ENCODE peak calls at places on chromosomes 6 and 20, in six cellular contexts. W is IMR-90, D is AG04450, B is spleen, K is fibroblast of pulmonary artery, E is HCT116. G is an unnamed sample.

GRCh38 chr20:9889270-9889981 is 50.5 kb upstream of the PAK5 start:
- DNase-seq in W (no peak), D (no peak), B (no peak), K (no peak), E (no peak), G (no peak)

GRCh38 chr6:32819729-32820128 is 2.9 kb upstream of the HLA-DOB start:
- DNase-seq in W (peak), D (no peak), B (no peak), K (peak), E (peak), G (peak)

GRCh38 chr6:33428219-33428890 is 8.5 kb downstream of the SYNGAP1 start:
- DNase-seq in W (no peak), D (no peak), B (peak), K (peak), E (no peak), G (no peak)

GRCh38 chr6:95280690-95281273 is 296.6 kb upstream of the MANEA start:
- DNase-seq in W (peak), D (no peak), B (no peak), K (peak), E (peak), G (no peak)

GRCh38 chr6:43974643-43975235 is 152.5 kb downstream of the MRPL14 start:
- DNase-seq in W (peak), D (no peak), B (no peak), K (no peak), E (no peak), G (no peak)

GRCh38 chr6:125640441-125641150 is 108.8 kb upstream of the HEY2 start:
- DNase-seq in W (no peak), D (no peak), B (no peak), K (no peak), E (no peak), G (no peak)

GRCh38 chr20:56953055-56953586 is 313.3 kb downstream of the BMP7 start:
- DNase-seq in W (no peak), D (no peak), B (peak), K (no peak), E (no peak), G (no peak)

GRCh38 chr20:22974354-22974753 is 60.8 kb upstream of the SSTR4 start:
- DNase-seq in W (no peak), D (no peak), B (no peak), K (peak), E (peak), G (no peak)

GRCh38 chr6:12335717-12336116 is 45.6 kb downstream of the EDN1 start:
- DNase-seq in W (no peak), D (no peak), B (no peak), K (no peak), E (no peak), G (no peak)

GRCh38 chr20:49466114-49466912 is 16.2 kb downstream of the KCNB1 start:
- DNase-seq in W (no peak), D (no peak), B (no peak), K (no peak), E (no peak), G (no peak)

GRCh38 chr6:133623065-133623464 is 265.8 kb upstream of the TCF21 start:
- DNase-seq in W (peak), D (no peak), B (no peak), K (peak), E (no peak), G (peak)

GRCh38 chr20:1617055-1617454 is 2.8 kb downstream of the SIRPB1 start:
- DNase-seq in W (no peak), D (no peak), B (no peak), K (peak), E (no peak), G (no peak)

GRCh38 chr6:155183095-155183494 is 80.7 kb upstream of the CLDN20 start:
- DNase-seq in W (no peak), D (no peak), B (no peak), K (no peak), E (no peak), G (no peak)

GRCh38 chr6:18142591-18142861 is 12.4 kb downstream of the TPMT start:
- DNase-seq in W (no peak), D (no peak), B (no peak), K (no peak), E (no peak), G (no peak)

GRCh38 chr6:143166247-143166695 is 105.6 kb downstream of the AIG1 start:
- DNase-seq in W (no peak), D (no peak), B (no peak), K (no peak), E (no peak), G (no peak)

GRCh38 chr20:19944772-19945459 is 72.2 kb upstream of the NAA20 start:
- DNase-seq in W (peak), D (no peak), B (no peak), K (peak), E (no peak), G (peak)

DNA sequence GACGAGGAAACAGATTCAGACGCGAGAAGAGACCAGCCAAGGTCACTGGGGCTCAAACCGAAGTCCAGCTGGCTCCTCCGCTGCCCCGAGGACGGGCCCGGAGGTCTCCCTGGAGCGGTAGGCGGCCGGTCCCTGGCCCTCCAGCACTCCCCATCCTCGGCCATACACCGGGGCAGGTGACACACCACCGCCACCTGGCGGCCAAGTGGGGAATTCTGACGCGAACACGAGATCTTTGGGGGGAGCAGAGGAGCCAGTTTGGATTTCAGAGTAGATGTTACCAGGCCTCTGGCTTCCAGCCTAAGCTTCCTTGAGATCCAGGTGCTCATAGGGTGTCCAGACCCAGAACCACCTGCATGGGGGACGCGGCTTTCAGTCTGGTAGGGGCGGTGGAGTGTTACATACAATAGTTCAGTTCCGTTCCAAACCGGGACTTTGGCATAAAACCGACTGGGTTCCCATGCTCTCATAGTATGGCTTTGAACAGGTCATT is 16.1 kb downstream of the BPIFB1 start:
- DNase-seq in W (peak), D (peak), B (peak), K (peak), E (peak), G (peak)
- TF ChIP-seq CTCF in W (peak), D (peak), B (peak), K (peak), E (peak), G (peak)

GRCh38 chr6:157982580-157983438 is 1.1 kb downstream of the SYNJ2 start:
- DNase-seq in W (peak), D (no peak), B (peak), K (peak), E (no peak), G (peak)
- H3K4me3 ChIP-seq in W (peak), D (peak), B (peak), K (peak), E (peak), G (peak)

GRCh38 chr6:109188115-109188411 is 92.8 kb downstream of the CEP57L1 start:
- DNase-seq in W (no peak), D (no peak), B (no peak), K (no peak), E (no peak), G (no peak)

GRCh38 chr6:109186012-109186411 is 90.7 kb downstream of the CEP57L1 start:
- DNase-seq in W (no peak), D (no peak), B (no peak), K (no peak), E (no peak), G (no peak)

GRCh38 chr6:109184638-109185037 is 89.3 kb downstream of the CEP57L1 start:
- DNase-seq in W (no peak), D (no peak), B (no peak), K (no peak), E (no peak), G (no peak)

GRCh38 chr6:109183109-109183508 is 87.8 kb downstream of the CEP57L1 start:
- DNase-seq in W (no peak), D (no peak), B (no peak), K (no peak), E (no peak), G (no peak)

DNA sequence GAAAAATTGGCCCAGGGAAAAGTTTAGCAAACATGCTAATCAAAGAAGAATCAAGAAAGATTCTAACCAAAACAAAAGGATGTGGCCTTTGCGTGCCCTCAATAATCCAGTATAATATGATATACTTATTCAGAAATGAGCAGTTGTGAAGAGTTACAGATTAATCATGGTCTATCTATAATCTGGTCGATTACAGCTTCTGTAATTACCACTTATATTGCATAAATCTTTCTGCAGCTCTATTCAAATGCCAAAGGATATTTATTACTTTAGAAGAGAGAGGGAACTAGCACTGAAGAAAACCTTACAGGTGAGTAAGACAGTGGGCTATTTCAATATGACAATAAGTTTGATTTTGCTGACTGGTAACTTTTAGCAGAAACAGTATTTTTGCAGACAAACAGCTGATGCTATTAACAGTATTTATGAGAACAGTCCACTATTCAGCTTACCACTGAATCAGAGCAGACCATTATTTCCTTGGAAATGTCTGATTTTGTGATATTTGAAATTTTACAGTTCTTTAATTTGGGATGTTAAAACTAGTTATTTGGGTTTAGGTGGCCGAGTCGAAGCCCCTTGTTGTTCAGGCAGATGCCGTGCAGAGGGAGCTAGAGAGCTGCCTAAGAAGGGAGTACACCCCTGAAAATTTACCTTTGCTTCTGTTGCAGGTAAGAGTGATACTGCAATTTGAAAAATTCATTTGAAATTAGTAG is 92.2 kb downstream of the CEP57L1 start:
- DNase-seq in W (peak), D (no peak), B (peak), K (peak), E (peak), G (peak)
- TF ChIP-seq CTCF in W (peak), D (peak), B (peak), K (peak), E (peak), G (peak)

GRCh38 chr20:36207602-36208001 is 28.7 kb upstream of the AAR2 start:
- DNase-seq in W (no peak), D (no peak), B (no peak), K (no peak), E (no peak), G (no peak)
- H3K4me3 ChIP-seq in W (no peak), D (no peak), B (no peak), K (no peak), E (no peak), G (no peak)

DNA sequence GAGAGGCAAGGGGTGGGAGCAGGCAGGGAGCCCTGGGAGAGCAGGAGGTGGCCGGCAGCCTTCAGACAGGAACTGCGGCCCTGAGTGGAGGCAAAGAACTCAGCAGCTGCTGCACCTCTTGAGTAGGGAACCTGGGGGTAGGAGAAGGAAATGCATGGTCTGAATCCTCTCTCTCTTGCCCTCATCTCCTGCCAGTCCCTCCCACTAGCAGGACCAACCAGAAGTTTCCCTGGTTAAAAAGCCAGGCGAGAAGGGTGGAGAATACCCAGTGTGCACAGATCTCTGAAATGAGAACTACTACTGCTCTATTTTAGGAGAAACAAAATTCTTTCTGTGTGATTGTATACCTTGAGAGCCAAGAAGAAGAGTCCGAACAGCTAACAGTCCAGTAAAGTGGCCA is 25.4 kb downstream of the WRNIP1 start:
- DNase-seq in W (peak), D (peak), B (no peak), K (peak), E (no peak), G (peak)
- TF ChIP-seq CTCF in W (peak), D (peak), B (no peak), K (no peak), E (no peak), G (peak)

DNA sequence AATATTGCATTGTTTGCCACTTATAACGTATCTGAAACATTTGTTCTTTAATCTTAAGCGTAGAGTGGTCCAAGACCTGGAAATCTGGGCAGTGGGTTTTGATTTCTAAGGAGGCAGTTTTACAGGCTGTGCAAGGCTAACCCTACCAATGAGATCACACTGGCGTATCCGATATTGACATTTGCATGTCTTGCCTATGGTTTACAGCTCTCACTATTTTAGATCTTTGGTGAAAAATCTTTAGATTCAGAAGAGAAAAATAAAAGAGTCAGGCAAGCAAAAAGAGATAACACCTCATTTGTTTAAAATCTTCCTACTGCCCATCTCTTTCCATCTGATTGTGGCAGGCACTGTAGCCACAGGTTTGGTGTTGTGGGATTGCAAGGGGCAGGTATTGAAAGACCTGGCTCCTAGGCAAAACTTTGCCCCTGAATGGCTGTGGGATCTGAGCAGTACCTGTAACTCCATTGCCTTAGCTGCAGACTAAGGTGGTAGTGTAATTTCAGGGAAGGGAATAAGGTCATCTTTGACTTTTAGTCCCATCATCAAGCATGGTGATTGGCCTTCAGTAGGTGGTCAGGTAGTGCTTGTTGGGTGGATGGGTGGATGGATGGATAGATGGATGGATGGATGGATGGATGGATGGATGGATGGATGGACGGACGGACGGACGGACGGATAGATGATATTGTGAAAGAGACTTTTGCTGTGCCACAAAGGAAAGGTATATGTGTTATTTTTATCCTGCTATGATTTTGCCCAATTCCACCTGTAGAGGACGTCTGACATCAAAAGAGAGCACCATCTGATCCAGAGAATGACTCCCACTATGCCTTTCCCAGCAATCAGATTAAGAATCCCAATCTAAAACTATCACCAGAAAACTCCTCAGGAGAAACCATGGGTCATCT is 1.9 kb downstream of the TNFAIP3 start:
- DNase-seq in W (no peak), D (no peak), B (no peak), K (no peak), E (no peak), G (no peak)
- H3K4me3 ChIP-seq in W (peak), D (peak), B (peak), K (peak), E (no peak), G (peak)